ENCODE peak calls at places on chromosomes 12 and 14, in ten cellular contexts. A is KG1; C is posterior cingulate gyrus; R is HFF-Myc; S is GM10248; M is activated CD8-positive, alpha-beta memory T cell treated with anti-CD3 and anti-CD28 coated beads, Interleukin-2, amount 50 U/mL, for 48 hours; F is stimulated activated CD8-positive, alpha-beta memory T cell treated with anti-CD3 and anti-CD28 coated beads, Interleukin-7, amount 100 ng/mL, for 24 hours; H is glutamatergic neuron; G is neuronal stem cell; W is aorta. Y is an unnamed sample.

GRCh38 chr14:99378782-99379214 is 101.9 kb downstream of the SETD3 start:
- DNase-seq in A (no peak), C (no peak), R (no peak), S (no peak), M (peak; percentile 37), F (no peak), H (no peak), G (no peak), W (peak; percentile 44), Y (no peak)

GRCh38 chr12:5374691-5375090 is 57.2 kb upstream of the NTF3 start:
- DNase-seq in A (no peak), C (no peak), R (no peak), S (no peak), M (no peak), F (no peak), H (no peak), G (no peak), W (no peak), Y (no peak)

GRCh38 chr12:2737656-2738241 is 57.0 kb upstream of the FKBP4 start:
- DNase-seq in A (no peak), C (no peak), R (no peak), S (no peak), M (no peak), F (no peak), H (no peak), G (no peak), W (no peak), Y (no peak)

GRCh38 chr14:54462048-54462447 is 20.9 kb upstream of the CNIH1 start:
- DNase-seq in A (no peak), C (no peak), R (no peak), S (no peak), M (no peak), F (no peak), H (no peak), G (no peak), W (no peak), Y (no peak)

GRCh38 chr14:59254146-59254910 is 65.9 kb downstream of the DAAM1 start:
- DNase-seq in A (no peak), C (peak; percentile 11), R (peak; percentile 81), S (no peak), M (no peak), F (no peak), H (no peak), G (no peak), W (no peak), Y (peak; percentile 90)

GRCh38 chr12:52720487-52720886 is 17.2 kb upstream of the KRT77 start:
- DNase-seq in A (no peak), C (no peak), R (no peak), S (no peak), M (no peak), F (no peak), H (no peak), G (no peak), W (no peak), Y (no peak)

GRCh38 chr14:92254786-92255185 is 68.2 kb upstream of the SLC24A4 start:
- DNase-seq in A (no peak), C (peak; percentile 58), R (no peak), S (no peak), M (no peak), F (no peak), H (peak; percentile 85), G (peak; percentile 44), W (peak; percentile 85), Y (peak; percentile 16)

GRCh38 chr12:3097186-3097804 is 20.1 kb downstream of the TSPAN9 start:
- DNase-seq in A (no peak), C (no peak), R (no peak), S (no peak), M (no peak), F (no peak), H (no peak), G (no peak), W (peak; percentile 93), Y (no peak)

GRCh38 chr14:36504805-36505192 is 15.2 kb downstream of the NKX2-1 start:
- DNase-seq in A (no peak), C (no peak), R (no peak), S (no peak), M (no peak), F (no peak), H (no peak), G (no peak), W (no peak), Y (no peak)

GRCh38 chr14:20680843-20681347 is 3.5 kb upstream of the RNASE4 start:
- DNase-seq in A (no peak), C (no peak), R (no peak), S (peak; percentile 62), M (no peak), F (no peak), H (no peak), G (no peak), W (no peak), Y (no peak)

GRCh38 chr12:81992461-81992860 is 233.3 kb upstream of the PPFIA2 start:
- DNase-seq in A (no peak), C (no peak), R (no peak), S (no peak), M (no peak), F (no peak), H (peak; percentile 21), G (peak; percentile 11), W (no peak), Y (no peak)

GRCh38 chr14:39107624-39108023 is 4.6 kb upstream of the SEC23A start:
- DNase-seq in A (peak; percentile 15), C (no peak), R (no peak), S (peak; percentile 57), M (no peak), F (no peak), H (no peak), G (no peak), W (no peak), Y (no peak)

GRCh38 chr14:38125484-38125912 is 82.2 kb upstream of the SSTR1 start:
- DNase-seq in A (no peak), C (no peak), R (no peak), S (no peak), M (no peak), F (no peak), H (no peak), G (no peak), W (no peak), Y (no peak)

GRCh38 chr12:49043856-49044258 is 16.7 kb downstream of the KMT2D start:
- DNase-seq in A (no peak), C (no peak), R (no peak), S (peak; percentile 85), M (peak; percentile 94), F (peak; percentile 66), H (peak; percentile 89), G (peak; percentile 44), W (peak; percentile 89), Y (no peak)

GRCh38 chr14:24189059-24189375 is 401 bp upstream of the IPO4 start:
- DNase-seq in A (no peak), C (no peak), R (no peak), S (no peak), M (no peak), F (no peak), H (no peak), G (no peak), W (no peak), Y (no peak)

GRCh38 chr14:72904840-72905561 is 11.1 kb upstream of the DPF3 start:
- DNase-seq in A (peak; percentile 74), C (no peak), R (no peak), S (peak; percentile 59), M (peak; percentile 69), F (no peak), H (peak; percentile 64), G (peak; percentile 57), W (no peak), Y (peak; percentile 60)

GRCh38 chr14:30131698-30132097 is 204.1 kb upstream of the PRKD1 start:
- DNase-seq in A (no peak), C (no peak), R (no peak), S (no peak), M (no peak), F (no peak), H (no peak), G (no peak), W (no peak), Y (no peak)

GRCh38 chr14:101150010-101150409 is 246.5 kb upstream of the RTL1 start:
- DNase-seq in A (no peak), C (no peak), R (no peak), S (no peak), M (no peak), F (no peak), H (no peak), G (no peak), W (no peak), Y (no peak)

GRCh38 chr14:96181188-96181762 is 23.4 kb upstream of the BDKRB2 start:
- DNase-seq in A (no peak), C (no peak), R (no peak), S (no peak), M (no peak), F (no peak), H (no peak), G (no peak), W (no peak), Y (no peak)

GRCh38 chr14:99129998-99130397 is 142.0 kb downstream of the BCL11B start:
- DNase-seq in A (no peak), C (no peak), R (no peak), S (no peak), M (peak; percentile 12), F (no peak), H (no peak), G (no peak), W (no peak), Y (no peak)

GRCh38 chr12:106138279-106138645 is 492 bp downstream of the NUAK1 start:
- DNase-seq in A (no peak), C (no peak), R (no peak), S (no peak), M (peak; percentile 55), F (no peak), H (no peak), G (no peak), W (no peak), Y (no peak)

GRCh38 chr12:3129301-3130052 is 52.3 kb downstream of the TSPAN9 start:
- DNase-seq in A (peak; percentile 48), C (no peak), R (peak; percentile 65), S (no peak), M (no peak), F (no peak), H (no peak), G (no peak), W (peak; percentile 59), Y (no peak)

GRCh38 chr14:34682787-34683321 is 31.5 kb downstream of the CFL2 start:
- DNase-seq in A (no peak), C (no peak), R (no peak), S (peak; percentile 23), M (no peak), F (no peak), H (no peak), G (no peak), W (no peak), Y (no peak)

GRCh38 chr14:104424406-104425072 is 155.0 kb upstream of the C14orf180 start:
- DNase-seq in A (no peak), C (no peak), R (no peak), S (peak; percentile 20), M (no peak), F (no peak), H (no peak), G (no peak), W (no peak), Y (no peak)

GRCh38 chr12:64318605-64319004 is 72.0 kb downstream of the C12orf56 start:
- DNase-seq in A (no peak), C (no peak), R (no peak), S (peak; percentile 20), M (no peak), F (no peak), H (no peak), G (peak; percentile 8), W (no peak), Y (no peak)

GRCh38 chr12:103729499-103729898 is 111.5 kb downstream of the NT5DC3 start:
- DNase-seq in A (no peak), C (no peak), R (no peak), S (no peak), M (no peak), F (no peak), H (no peak), G (no peak), W (no peak), Y (no peak)

GRCh38 chr14:22131749-22132476 is 457.1 kb downstream of the DAD1 start:
- DNase-seq in A (peak; percentile 4), C (no peak), R (no peak), S (no peak), M (peak; percentile 54), F (no peak), H (peak; percentile 39), G (no peak), W (no peak), Y (no peak)

GRCh38 chr12:15541996-15542631 is 219.8 kb downstream of the PTPRO start:
- DNase-seq in A (no peak), C (no peak), R (no peak), S (no peak), M (no peak), F (no peak), H (no peak), G (no peak), W (peak; percentile 77), Y (no peak)

Y was measured in GM04504.